ENCODE peak calls at places on chromosomes 11 and 22, in eight cellular contexts. Y is astrocyte of the spinal cord, C is dorsolateral prefrontal cortex, O is AG10803, G is Calu3, E is GM23338, Q is endodermal cell, V is cardiac fibroblast. B is an unnamed sample.
A peak's percentile ranks its signal among the peaks of the same experiment; 100 is the strongest.

GRCh38 chr11:10452211-10452767 is 2.8 kb upstream of the AMPD3 start:
- DNase-seq in Y (no peak), C (no peak), O (no peak), G (no peak), E (no peak), Q (peak; percentile 23), V (no peak), B (no peak)

GRCh38 chr22:47846206-47846605 is 1083.8 kb downstream of the TBC1D22A start:
- DNase-seq in Y (no peak), C (no peak), O (no peak), G (no peak), E (no peak), Q (no peak), V (no peak), B (no peak)

GRCh38 chr11:131767421-131767820 is 397.0 kb downstream of the NTM start:
- DNase-seq in Y (peak; percentile 59), C (no peak), O (peak; percentile 34), G (no peak), E (no peak), Q (no peak), V (peak; percentile 46), B (no peak)

GRCh38 chr22:46653596-46653995 is 33.4 kb downstream of the GRAMD4 start:
- DNase-seq in Y (no peak), C (no peak), O (no peak), G (no peak), E (no peak), Q (no peak), V (no peak), B (no peak)

GRCh38 chr11:30143098-30143705 is 87.6 kb upstream of the FSHB start:
- DNase-seq in Y (peak; percentile 29), C (no peak), O (peak; percentile 27), G (peak; percentile 11), E (peak; percentile 80), Q (peak; percentile 54), V (peak; percentile 46), B (peak; percentile 5)

GRCh38 chr11:19121646-19122045 is 4.7 kb downstream of the ZDHHC13 start:
- DNase-seq in Y (no peak), C (no peak), O (peak; percentile 13), G (no peak), E (no peak), Q (no peak), V (no peak), B (no peak)

GRCh38 chr11:87743002-87743401 is 432.2 kb downstream of the RAB38 start:
- DNase-seq in Y (no peak), C (no peak), O (no peak), G (no peak), E (peak; percentile 59), Q (peak; percentile 68), V (no peak), B (no peak)

GRCh38 chr11:128471138-128471661 is 116.2 kb downstream of the ETS1 start:
- DNase-seq in Y (no peak), C (no peak), O (no peak), G (no peak), E (no peak), Q (no peak), V (no peak), B (no peak)

GRCh38 chr11:31841435-31841834 is 30.3 kb upstream of the PAX6 start:
- DNase-seq in Y (no peak), C (no peak), O (no peak), G (no peak), E (no peak), Q (no peak), V (no peak), B (no peak)

GRCh38 chr11:119531623-119532022 is 108.7 kb upstream of the THY1 start:
- DNase-seq in Y (no peak), C (peak; percentile 26), O (no peak), G (no peak), E (no peak), Q (peak; percentile 29), V (no peak), B (no peak)

GRCh38 chr11:57406337-57406904 is 16.0 kb upstream of the PRG2 start:
- DNase-seq in Y (peak; percentile 31), C (no peak), O (peak; percentile 11), G (no peak), E (no peak), Q (no peak), V (peak; percentile 46), B (no peak)

GRCh38 chr22:24694971-24695928 is 79.3 kb downstream of the PIWIL3 start:
- DNase-seq in Y (no peak), C (no peak), O (no peak), G (no peak), E (peak; percentile 21), Q (peak; percentile 63), V (no peak), B (no peak)

GRCh38 chr11:17277024-17277584 is 565 bp downstream of the NUCB2 start:
- DNase-seq in Y (peak; percentile 51), C (no peak), O (peak; percentile 55), G (no peak), E (peak; percentile 27), Q (no peak), V (peak; percentile 56), B (no peak)

GRCh38 chr22:37164535-37164887 is 14.8 kb upstream of the IL2RB start:
- DNase-seq in Y (no peak), C (no peak), O (no peak), G (no peak), E (no peak), Q (no peak), V (no peak), B (no peak)

GRCh38 chr22:48486163-48486957 is 1341.3 kb downstream of the BRD1 start:
- DNase-seq in Y (no peak), C (no peak), O (no peak), G (no peak), E (no peak), Q (peak; percentile 20), V (no peak), B (no peak)

GRCh38 chr11:28756977-28757376 is 648.8 kb downstream of the METTL15 start:
- DNase-seq in Y (peak; percentile 79), C (no peak), O (peak; percentile 91), G (no peak), E (no peak), Q (no peak), V (peak; percentile 85), B (peak; percentile 57)

GRCh38 chr22:21446128-21446826 is 20.9 kb upstream of the TMEM191C start:
- DNase-seq in Y (no peak), C (peak; percentile 35), O (no peak), G (no peak), E (no peak), Q (peak; percentile 39), V (no peak), B (no peak)

DNA sequence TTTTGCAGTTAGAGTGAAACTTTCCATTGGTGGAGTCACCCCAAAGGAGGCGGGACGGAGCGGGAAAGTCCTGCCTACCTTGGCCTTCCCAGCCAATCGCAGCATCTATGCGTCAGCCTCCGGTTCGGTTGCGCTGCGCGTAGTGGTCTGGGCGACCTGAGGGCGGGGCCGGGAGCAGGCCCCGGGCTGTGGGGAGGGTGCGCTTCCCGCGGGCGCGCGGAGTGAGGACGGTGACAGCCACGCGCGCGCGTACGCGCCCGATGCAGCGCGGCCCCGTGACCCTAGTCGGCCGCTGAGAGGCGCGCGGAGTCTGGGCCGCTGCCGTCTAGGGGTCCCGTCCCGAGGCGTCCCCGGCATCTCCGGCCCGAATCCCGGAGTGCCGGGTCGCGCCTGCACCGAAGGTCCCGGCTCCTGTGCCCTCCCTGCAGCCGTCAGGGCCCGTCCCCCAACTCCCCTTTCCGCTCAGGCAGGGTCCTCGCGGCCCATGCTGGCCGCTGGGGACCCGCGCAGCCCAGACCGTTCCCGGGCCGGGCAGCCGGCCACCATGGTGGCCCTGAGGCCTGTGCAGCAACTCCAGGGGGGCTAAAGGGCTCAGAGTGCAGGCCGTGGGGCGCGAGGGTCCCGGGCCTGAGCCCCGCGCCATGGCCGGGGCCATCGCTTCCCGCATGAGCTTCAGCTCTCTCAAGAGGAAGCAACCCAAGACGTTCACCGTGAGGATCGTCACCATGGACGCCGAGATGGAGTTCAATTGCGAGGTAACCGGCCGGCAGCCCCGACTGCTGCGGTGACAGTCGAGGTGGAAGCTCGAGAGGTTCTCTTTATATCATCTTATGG is at the start of gene NF2:
- DNase-seq in Y (peak; percentile 99), C (peak; percentile 100), O (peak; percentile 99), G (peak; percentile 98), E (peak; percentile 99), Q (peak; percentile 100), V (peak; percentile 99), B (peak; percentile 99)
- TF ChIP-seq CTCF in Y (no peak), C (peak; percentile 24), O (no peak), G (no peak), E (no peak), Q (no peak), V (no peak), B (no peak)

DNA sequence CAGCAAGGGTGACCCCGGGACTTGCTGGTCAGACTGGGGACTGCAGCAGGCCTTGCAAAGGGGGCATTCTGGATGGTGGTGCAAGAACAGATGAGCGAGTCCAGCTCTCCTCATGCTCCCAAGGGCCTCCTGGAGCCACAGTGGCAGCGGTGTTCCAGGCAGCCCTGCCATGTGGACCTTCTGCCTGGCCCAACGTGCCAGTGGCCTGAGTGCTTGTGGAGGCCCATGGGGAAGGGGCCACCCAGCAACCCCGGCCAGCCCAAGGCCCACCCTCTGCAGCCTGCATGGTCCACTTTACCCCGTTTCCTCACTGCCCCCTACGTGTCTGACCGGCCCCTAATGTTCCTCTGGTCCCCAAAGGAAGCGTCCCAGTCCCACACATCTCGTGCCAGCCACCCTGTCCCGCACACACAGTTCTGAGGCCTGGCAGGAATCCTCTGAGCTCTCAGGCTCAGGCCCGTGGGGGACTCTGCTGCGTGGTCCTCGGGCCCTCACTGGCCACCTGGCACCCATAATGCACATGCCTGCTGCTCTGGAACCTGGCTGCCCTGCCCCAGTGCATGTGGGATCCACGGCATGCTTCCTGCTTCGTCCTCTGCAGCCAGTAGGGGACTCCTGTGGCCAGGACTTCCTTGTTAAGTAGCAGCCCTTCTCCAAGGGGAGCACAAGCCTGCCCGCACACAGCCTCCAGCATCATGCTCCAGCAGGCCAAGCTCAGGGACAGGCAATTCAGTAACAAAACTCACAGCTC is 85.5 kb downstream of the DGCR2 start:
- DNase-seq in Y (no peak), C (no peak), O (no peak), G (no peak), E (peak; percentile 55), Q (peak; percentile 68), V (peak; percentile 13), B (no peak)
- TF ChIP-seq CTCF in Y (peak; percentile 16), C (no peak), O (peak; percentile 19), G (no peak), E (peak; percentile 18), Q (peak; percentile 44), V (peak; percentile 4), B (no peak)

DNA sequence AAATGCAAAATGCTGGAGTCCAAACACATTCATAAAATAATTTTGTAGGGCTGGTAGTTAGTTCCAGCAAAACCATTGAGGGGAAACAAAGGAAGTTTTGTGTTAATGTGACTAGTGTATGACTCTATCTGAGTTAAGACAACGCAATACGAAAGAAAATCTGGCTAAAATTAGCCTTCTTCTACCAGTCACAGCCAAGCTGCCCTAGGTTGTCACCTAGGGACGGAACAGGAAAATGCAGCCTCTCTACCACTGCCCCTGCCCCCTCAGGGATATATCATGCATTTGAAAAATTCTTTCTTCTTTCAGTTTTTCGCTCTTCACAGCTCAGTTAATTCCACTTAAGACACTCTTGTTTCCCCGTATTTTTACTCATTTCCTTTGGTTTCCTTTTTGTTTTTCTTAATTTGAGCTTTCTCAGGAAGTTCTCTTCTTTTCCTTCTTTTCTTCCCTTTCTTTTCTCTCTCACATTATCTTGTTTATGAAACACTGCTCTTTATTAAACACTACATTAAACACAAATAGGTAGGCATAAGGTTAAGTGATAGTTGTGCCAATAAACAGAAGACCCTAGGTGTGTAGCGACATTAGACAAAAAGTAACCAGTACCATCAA is 30.6 kb downstream of the KIRREL3 start:
- DNase-seq in Y (peak; percentile 61), C (no peak), O (peak; percentile 80), G (peak; percentile 47), E (peak; percentile 66), Q (peak; percentile 58), V (peak; percentile 23), B (peak; percentile 37)
- TF ChIP-seq CTCF in Y (peak; percentile 83), C (peak; percentile 67), O (peak; percentile 94), G (peak; percentile 64), E (peak; percentile 59), Q (peak; percentile 76), V (peak; percentile 63), B (peak; percentile 94)

GRCh38 chr11:66267379-66268209 is 845 bp upstream of the RAB1B start:
- DNase-seq in Y (peak; percentile 90), C (peak; percentile 91), O (peak; percentile 83), G (peak; percentile 63), E (peak; percentile 92), Q (peak; percentile 96), V (peak; percentile 93), B (peak; percentile 54)
- TF ChIP-seq CTCF in Y (no peak), C (no peak), O (peak; percentile 11), G (no peak), E (no peak), Q (peak; percentile 24), V (no peak), B (peak; percentile 10)

B was measured in astrocyte of the cerebellum.